ENCODE peak calls at places on chromosomes 4 and X, in six cellular contexts. I is HCT116, G is heart left ventricle, Q is adrenal gland, H is breast epithelium, F is spleen. O is an unnamed sample.

GRCh38 chr4:66266035-66266434 is 595.7 kb upstream of the EPHA5 start:
- DNase-seq in Q (no peak), G (no peak), F (peak), I (no peak), H (no peak), O (no peak)

GRCh38 chr4:8848507-8849265 is 23.0 kb downstream of the HMX1 start:
- DNase-seq in I (no peak), H (no peak), F (peak), Q (no peak), G (no peak), O (no peak)

GRCh38 chr4:71406459-71406963 is 67.7 kb downstream of the SLC4A4 start:
- DNase-seq in H (no peak), Q (no peak), G (no peak), F (no peak), I (no peak), O (no peak)

GRCh38 chr4:178612725-178613124 is 1170.5 kb upstream of the AGA start:
- DNase-seq in Q (no peak), I (no peak), G (no peak), F (no peak), H (no peak), O (no peak)

GRCh38 chr4:51842167-51842553 is 793 bp upstream of the DCUN1D4 start:
- DNase-seq in G (peak), Q (peak), I (no peak), F (peak), H (peak), O (peak)

GRCh38 chr4:140839888-140840790 is 84.0 kb upstream of the TBC1D9 start:
- DNase-seq in Q (no peak), G (peak), H (no peak), F (no peak), I (no peak), O (no peak)

GRCh38 chr4:152081024-152081423 is 320.2 kb upstream of the GATB start:
- DNase-seq in H (no peak), Q (no peak), I (no peak), F (no peak), G (no peak), O (no peak)

GRCh38 chr4:3729188-3729884 is 36.8 kb upstream of the ADRA2C start:
- DNase-seq in F (no peak), H (no peak), Q (no peak), G (no peak), I (no peak), O (no peak)

GRCh38 chr4:105613326-105613725 is 60.9 kb downstream of the ARHGEF38 start:
- DNase-seq in I (no peak), G (no peak), H (peak), F (no peak), Q (no peak), O (no peak)

GRCh38 chr4:89316931-89317366 is 9.3 kb upstream of the GPRIN3 start:
- DNase-seq in I (no peak), Q (no peak), H (no peak), G (no peak), F (no peak), O (no peak)

GRCh38 chr4:52266537-52267137 is 215.5 kb downstream of the SPATA18 start:
- DNase-seq in G (no peak), H (no peak), Q (no peak), I (no peak), F (no peak), O (no peak)

GRCh38 chrX:100606753-100607152 is 22.0 kb downstream of the TNMD start:
- DNase-seq in I (no peak), G (no peak), F (no peak), H (no peak), Q (no peak), O (no peak)

GRCh38 chrX:141278306-141278705 is 36.0 kb upstream of the SPANXC start:
- DNase-seq in F (no peak), I (no peak), H (no peak), G (no peak), Q (no peak), O (no peak)

GRCh38 chrX:64204252-64204651 is 1.3 kb downstream of the AMER1 start:
- DNase-seq in F (peak), H (no peak), I (no peak), G (peak), Q (peak), O (no peak)

GRCh38 chr4:83546796-83547195 is 10.9 kb downstream of the GPAT3 start:
- DNase-seq in I (no peak), H (no peak), F (no peak), Q (no peak), G (no peak), O (no peak)

GRCh38 chr4:24496597-24496996 is 87.8 kb downstream of the DHX15 start:
- DNase-seq in Q (no peak), F (no peak), I (no peak), G (no peak), H (no peak), O (no peak)

GRCh38 chr4:80192937-80193336 is 4.4 kb upstream of the PRDM8 start:
- DNase-seq in H (no peak), G (no peak), I (no peak), F (no peak), Q (no peak), O (no peak)

GRCh38 chrX:134898450-134898849 is 92.3 kb upstream of the SMIM10 start:
- DNase-seq in G (no peak), H (no peak), F (no peak), I (no peak), Q (no peak), O (no peak)

GRCh38 chrX:66163447-66163846 is 600 bp upstream of the HEPH start:
- DNase-seq in I (no peak), H (no peak), F (no peak), Q (no peak), G (no peak), O (no peak)

GRCh38 chr4:86924805-86925204 is 10.0 kb upstream of the AFF1 start:
- DNase-seq in I (no peak), Q (no peak), F (no peak), G (no peak), H (no peak), O (peak)

GRCh38 chr4:40281913-40282312 is 53.2 kb upstream of the CHRNA9 start:
- DNase-seq in Q (no peak), F (no peak), I (no peak), H (no peak), G (no peak), O (no peak)

GRCh38 chrX:115898382-115899001 is 272.1 kb upstream of the AGTR2 start:
- DNase-seq in F (peak), H (peak), I (peak), G (no peak), Q (peak), O (no peak)

GRCh38 chr4:85430697-85431096 is 44.3 kb upstream of the ARHGAP24 start:
- DNase-seq in G (no peak), Q (no peak), F (no peak), I (no peak), H (no peak), O (peak)

GRCh38 chr4:6049972-6050371 is 31.7 kb upstream of the C4orf50 start:
- DNase-seq in G (no peak), F (no peak), I (no peak), Q (no peak), H (no peak), O (no peak)

GRCh38 chr4:80840396-80840795 is 190.1 kb upstream of the BMP3 start:
- DNase-seq in I (no peak), G (no peak), Q (no peak), H (no peak), F (no peak), O (no peak)

GRCh38 chr4:102678107-102678506 is 82.7 kb downstream of the MANBA start:
- DNase-seq in F (no peak), Q (no peak), G (no peak), H (no peak), I (no peak), O (no peak)

GRCh38 chrX:8084023-8084422 is 87.0 kb downstream of the VCX2 start:
- DNase-seq in H (no peak), Q (no peak), F (no peak), G (no peak), I (no peak), O (no peak)

GRCh38 chr4:26130173-26130572 is 190.6 kb upstream of the RBPJ start:
- DNase-seq in I (no peak), H (no peak), G (no peak), F (no peak), Q (no peak), O (no peak)

GRCh38 chr4:174209296-174209695 is 74.2 kb downstream of the FBXO8 start:
- DNase-seq in F (no peak), I (no peak), Q (no peak), H (no peak), G (no peak), O (no peak)

GRCh38 chr4:131063878-131064277 is 1967.9 kb downstream of the C4orf33 start:
- DNase-seq in G (no peak), F (no peak), Q (no peak), I (no peak), H (no peak), O (no peak)

GRCh38 chrX:70613295-70613694 is 168.7 kb downstream of the DLG3 start:
- DNase-seq in F (no peak), I (no peak), G (no peak), Q (no peak), H (no peak), O (no peak)

GRCh38 chr4:123893746-123894095 is 497.1 kb downstream of the SPRY1 start:
- DNase-seq in Q (no peak), F (no peak), I (no peak), H (no peak), G (no peak), O (no peak)

DNA sequence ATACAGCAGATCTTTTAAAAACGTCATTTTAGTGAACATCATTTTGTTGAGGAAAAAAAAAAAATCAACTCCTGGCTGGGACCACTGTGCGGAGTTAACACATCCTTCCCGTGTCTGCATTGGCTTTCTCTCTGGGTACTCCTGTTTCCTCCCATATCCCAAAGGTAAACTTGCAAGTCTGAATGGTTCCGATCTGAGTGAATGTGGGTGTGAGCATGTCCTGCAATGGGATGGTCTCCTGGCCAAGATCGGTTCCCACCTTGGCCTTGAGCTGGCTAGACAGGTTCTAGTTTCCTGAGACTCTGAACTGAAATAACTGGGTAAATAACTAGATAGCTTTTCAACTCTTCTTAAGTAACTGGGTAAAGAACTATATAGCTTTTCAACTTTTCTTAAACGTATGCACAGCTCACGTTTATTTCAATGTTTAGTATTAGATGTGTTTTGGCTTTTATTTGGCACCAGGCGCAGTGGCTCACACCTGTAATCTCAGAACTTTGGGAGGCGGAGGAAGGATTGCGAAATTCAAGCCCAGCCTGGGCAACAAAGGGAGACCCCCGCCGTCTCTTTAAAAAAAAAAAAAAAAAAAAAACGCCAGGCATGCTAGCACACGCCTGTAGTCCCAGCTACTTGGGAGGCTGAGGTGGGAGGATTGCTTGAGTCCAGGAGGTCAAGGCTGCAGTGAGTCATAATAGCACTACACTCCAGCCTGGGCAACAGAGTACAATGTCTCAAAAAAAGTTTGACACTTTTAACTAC is 14.0 kb downstream of the RBMX start:
- DNase-seq in H (no peak), F (no peak), G (no peak), Q (no peak), I (no peak), O (no peak)
- TF ChIP-seq POLR2A in H (no peak), F (no peak), G (no peak), Q (no peak), I (no peak), O (no peak)

GRCh38 chr4:44679060-44679459 is 840 bp downstream of the GUF1 start:
- DNase-seq in G (no peak), F (no peak), H (no peak), Q (no peak), I (no peak), O (no peak)

GRCh38 chr4:44674471-44674870 is 3.7 kb upstream of the GUF1 start:
- DNase-seq in Q (no peak), F (no peak), H (no peak), G (no peak), I (no peak), O (no peak)

GRCh38 chr4:44678094-44679023 is at the start of gene GUF1:
- DNase-seq in I (peak), F (peak), Q (peak), G (peak), H (peak), O (peak)
- TF ChIP-seq POLR2A in I (peak), F (no peak), Q (peak), G (no peak), H (peak), O (peak)

GRCh38 chrX:107118322-107119147 is at the start of gene RBM41:
- DNase-seq in Q (peak), F (peak), G (peak), I (peak), H (peak), O (peak)
- TF ChIP-seq POLR2A in Q (no peak), F (no peak), G (no peak), I (no peak), H (no peak), O (peak)

DNA sequence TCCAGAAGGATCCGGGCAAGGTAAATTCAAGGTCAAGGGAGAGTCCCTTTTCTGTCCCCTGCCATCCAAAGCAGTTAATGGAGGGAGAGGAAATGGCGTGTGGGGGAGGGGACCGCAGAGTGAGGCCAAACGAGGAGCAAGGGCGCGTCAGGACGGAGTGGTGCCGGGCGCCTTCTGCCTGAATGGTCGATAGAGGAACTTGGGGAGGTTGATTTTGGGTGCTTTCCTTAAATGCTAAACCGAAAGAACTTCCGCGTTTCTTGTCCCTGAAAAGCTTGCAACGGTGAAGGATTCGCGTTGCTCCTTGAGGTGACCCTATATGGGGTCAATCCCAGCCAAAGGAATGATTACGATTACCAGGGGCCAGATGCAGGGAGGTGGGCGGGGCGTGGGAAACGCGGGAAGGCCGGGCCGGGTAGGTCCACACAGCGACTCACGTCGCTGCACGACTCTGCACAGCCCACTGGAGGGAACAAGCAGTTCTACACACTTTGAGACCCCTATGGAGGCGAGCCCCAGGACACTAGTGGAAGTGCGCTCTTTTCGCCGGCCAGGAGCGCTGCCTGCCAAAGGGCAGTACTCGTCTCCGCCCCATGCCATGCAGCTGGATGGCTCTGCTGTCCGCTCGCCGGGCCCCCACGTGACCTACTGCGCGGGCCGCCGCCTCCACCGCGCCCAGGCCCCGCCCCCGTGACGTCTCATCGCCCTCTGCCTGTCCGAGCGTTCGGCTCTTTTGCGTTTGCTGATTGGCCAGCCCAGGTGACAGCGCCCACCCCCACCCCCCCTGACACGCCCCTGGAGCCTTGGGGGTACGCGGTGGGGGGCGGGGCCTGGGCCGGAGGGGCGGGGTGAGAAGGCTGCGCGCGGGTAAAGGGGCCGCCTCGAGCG is 452 bp upstream of the GK start:
- DNase-seq in I (peak), Q (peak), F (peak), G (peak), H (peak), O (peak)
- TF ChIP-seq POLR2A in I (no peak), Q (no peak), F (no peak), G (no peak), H (no peak), O (no peak)

GRCh38 chr4:1952046-1952700 is 56.6 kb downstream of the NELFA start:
- DNase-seq in G (no peak), H (no peak), Q (no peak), F (no peak), I (no peak), O (no peak)
- TF ChIP-seq POLR2A in G (no peak), H (no peak), Q (no peak), F (no peak), I (no peak), O (no peak)

DNA sequence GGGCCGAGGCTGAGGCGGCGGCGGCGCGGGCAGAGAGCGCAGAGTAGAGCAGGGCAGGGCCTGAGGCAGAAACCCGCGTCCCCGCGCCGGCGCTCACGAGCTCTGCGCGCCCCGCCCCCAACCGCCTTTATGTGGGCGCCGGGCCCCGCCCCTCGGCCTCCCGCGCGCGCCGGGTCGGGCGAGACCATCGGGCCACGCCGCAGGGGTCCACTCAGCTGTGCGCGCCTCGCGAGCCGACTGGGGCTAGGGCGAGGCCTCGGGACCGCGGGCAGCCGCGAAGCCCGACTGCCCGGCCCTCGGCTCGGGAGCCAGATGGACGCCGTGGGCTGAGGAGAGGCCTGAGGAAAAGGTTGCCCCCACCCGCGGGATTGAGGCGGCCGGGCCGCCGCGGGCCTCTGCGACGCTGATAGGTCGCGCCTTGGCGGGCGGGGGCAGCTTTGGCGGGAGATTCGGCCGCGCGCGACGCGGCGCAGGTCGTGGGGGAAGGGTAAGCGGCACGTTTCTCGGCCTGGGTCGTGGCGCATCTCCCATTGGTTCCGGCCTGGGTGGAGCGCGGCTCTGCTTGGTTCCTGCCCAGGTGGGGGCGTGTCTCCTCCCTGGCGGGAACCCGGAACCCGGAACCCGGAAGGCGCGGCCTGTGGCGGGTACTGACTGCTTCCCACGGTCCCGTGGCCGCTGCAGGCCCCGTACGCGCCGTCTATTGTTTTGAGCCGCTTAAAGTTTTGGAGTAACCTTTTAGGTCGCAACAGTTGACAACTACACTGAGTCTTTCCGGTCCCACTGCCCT is at the start of gene SLBP:
- DNase-seq in I (peak), H (peak), G (peak), F (peak), Q (peak), O (peak)
- TF ChIP-seq POLR2A in I (peak), H (peak), G (peak), F (peak), Q (peak), O (peak)

GRCh38 chrX:48794993-48795501 is 6.8 kb upstream of the HDAC6 start:
- DNase-seq in H (no peak), F (no peak), Q (no peak), I (no peak), G (no peak), O (peak)
- TF ChIP-seq POLR2A in H (no peak), F (no peak), Q (no peak), I (no peak), G (no peak), O (no peak)